ENCODE peak calls at places on chromosomes 4 and X, in five cellular contexts. J is A549, C is GM12878, X is K562, D is HepG2. U is an unnamed sample.

GRCh38 chrX:24294619-24295018 is 19.2 kb downstream of the SUPT20HL2 start:
- DNase-seq in J (no peak), X (no peak), C (no peak), D (no peak), U (peak)

GRCh38 chr4:69800599-69800998 is 40.2 kb upstream of the SULT1B1 start:
- DNase-seq in C (no peak), D (no peak), X (no peak), J (no peak), U (no peak)

GRCh38 chr4:99221980-99222379 is 2.9 kb upstream of the ADH6 start:
- DNase-seq in C (no peak), D (peak), X (no peak), J (no peak), U (no peak)

GRCh38 chr4:139740531-139741041 is 75.0 kb downstream of the MGST2 start:
- DNase-seq in J (peak), D (peak), X (no peak), C (no peak), U (peak)

GRCh38 chr4:135281230-135281629 is 1079.6 kb upstream of the PABPC4L start:
- DNase-seq in D (no peak), J (no peak), X (no peak), C (no peak), U (no peak)

GRCh38 chr4:56787380-56787779 is 34.1 kb downstream of the SPINK2 start:
- DNase-seq in X (no peak), C (no peak), J (no peak), D (no peak), U (no peak)

GRCh38 chr4:4460759-4461158 is 73.9 kb downstream of the NSG1 start:
- DNase-seq in X (no peak), D (no peak), J (no peak), C (no peak), U (no peak)

GRCh38 chrX:13669246-13669689 is 16.3 kb downstream of the TCEANC start:
- DNase-seq in X (peak), C (peak), D (peak), J (peak), U (peak)

DNA sequence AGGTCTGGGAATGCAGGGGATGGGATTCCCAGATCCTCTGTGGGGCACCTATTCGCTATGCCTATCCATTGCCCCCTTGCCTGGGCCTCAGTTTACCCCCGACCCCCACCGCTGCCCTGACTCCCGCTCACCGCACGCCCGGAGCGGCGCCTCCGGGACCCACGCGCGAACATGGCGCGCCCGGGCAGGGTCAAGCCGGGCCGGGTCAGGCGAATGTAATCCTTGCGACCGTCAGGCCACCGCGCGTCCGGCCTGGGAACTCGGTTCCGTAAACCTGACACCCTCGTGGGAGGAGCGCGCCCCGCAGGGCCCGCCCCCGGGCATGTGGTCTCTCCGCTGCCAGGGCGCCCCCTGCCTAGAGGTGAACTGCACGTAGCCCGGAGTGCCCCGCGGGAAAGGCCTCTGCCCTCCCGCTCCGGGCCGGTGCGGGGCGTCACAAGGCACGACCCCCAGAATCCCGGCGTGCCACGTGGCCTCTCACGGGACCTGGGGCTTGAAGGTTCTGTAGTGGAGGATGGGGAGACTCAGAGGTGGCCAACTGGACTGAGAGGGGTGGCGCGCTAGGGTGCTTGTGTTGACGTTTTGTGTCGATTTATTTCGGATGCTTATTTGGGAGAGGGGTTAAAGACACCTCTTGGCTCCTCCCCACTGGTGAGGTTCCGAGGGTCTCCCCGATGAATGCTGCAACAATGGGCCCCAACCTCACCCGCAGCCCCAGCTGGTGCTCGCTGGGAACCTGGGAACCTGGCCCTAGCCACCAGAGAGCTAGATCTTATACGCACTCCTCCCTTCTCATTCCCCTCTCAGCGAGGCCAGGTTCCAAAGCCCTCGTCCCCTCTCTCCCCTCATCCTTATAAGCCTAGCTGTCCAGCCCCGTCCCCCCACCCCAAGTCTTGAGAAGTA is at the start of gene PRICKLE3:
- DNase-seq in J (peak), D (peak), X (peak), C (no peak), U (peak)
- TF ChIP-seq POLR2A in J (peak), D (peak), X (peak), C (peak), U (peak)

GRCh38 chr4:16641971-16642370 is 256.5 kb downstream of the LDB2 start:
- DNase-seq in C (no peak), D (no peak), X (no peak), J (no peak), U (no peak)
- TF ChIP-seq MYC in C (no peak), D (no peak), X (no peak), J (no peak), U (no peak)

GRCh38 chr4:112714922-112715901 is 78.3 kb downstream of the LARP7 start:
- DNase-seq in X (no peak), J (no peak), D (no peak), C (no peak), U (no peak)

DNA sequence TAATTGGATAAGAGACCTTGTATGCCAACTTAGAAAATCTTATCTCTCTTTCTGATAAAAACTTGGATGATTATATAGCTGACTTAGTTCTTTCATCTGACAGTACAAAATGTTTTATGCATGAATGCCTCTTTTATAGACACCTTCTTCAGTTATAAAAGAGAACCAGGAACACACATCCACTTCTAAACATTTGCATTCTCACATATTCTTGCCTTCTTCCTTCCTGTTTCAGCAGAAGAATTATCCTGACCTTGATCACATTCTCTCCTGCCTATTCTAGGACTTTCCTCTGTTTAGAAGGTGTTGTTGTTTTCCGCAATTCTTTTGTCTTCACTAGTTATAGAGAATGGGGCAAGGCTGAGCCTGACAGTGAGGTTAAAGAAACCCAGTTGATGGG is 80.9 kb downstream of the LARP7 start:
- DNase-seq in X (no peak), D (no peak), C (no peak), J (no peak), U (no peak)
- TF ChIP-seq POLR2A in X (no peak), D (no peak), C (no peak), J (no peak), U (no peak)

GRCh38 chrX:26146024-26146423 is 7.9 kb downstream of the MAGEB18 start:
- DNase-seq in C (no peak), D (no peak), X (no peak), J (no peak), U (no peak)
- TF ChIP-seq MYC in C (no peak), D (no peak), X (no peak), J (no peak), U (no peak)

DNA sequence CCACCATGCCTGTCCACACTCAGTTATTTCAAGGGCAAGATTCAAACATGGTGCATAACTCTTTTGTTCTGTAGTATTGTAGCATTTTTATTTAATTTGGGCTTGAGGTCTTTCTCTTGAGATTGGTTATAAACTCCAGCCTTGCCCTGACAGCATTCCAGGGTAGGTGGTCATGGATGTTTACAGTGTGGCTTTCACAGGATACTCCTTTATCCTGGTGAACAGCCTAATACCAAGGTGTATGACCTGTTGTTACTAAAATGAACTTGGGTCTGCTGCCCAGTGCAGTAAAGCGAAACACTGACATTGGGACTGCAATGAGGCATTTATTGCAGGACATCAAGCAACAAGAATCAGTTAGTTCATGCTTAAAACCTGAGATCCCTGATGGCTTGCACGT is 434.8 kb downstream of the ANKRD50 start:
- DNase-seq in D (no peak), J (no peak), X (no peak), C (no peak), U (no peak)
- TF ChIP-seq POLR2A in D (no peak), J (no peak), X (no peak), C (no peak), U (no peak)

GRCh38 chrX:106178826-106179225 is 10.7 kb downstream of the PWWP3B start:
- DNase-seq in J (no peak), C (no peak), D (no peak), X (no peak), U (no peak)
- TF ChIP-seq MYC in J (no peak), C (no peak), D (no peak), X (no peak), U (no peak)

GRCh38 chr4:145938618-145939177 is at the start of gene ZNF827:
- DNase-seq in D (peak), J (no peak), X (no peak), C (peak), U (peak)
- TF ChIP-seq POLR2A in D (peak), J (peak), X (no peak), C (peak), U (no peak)

DNA sequence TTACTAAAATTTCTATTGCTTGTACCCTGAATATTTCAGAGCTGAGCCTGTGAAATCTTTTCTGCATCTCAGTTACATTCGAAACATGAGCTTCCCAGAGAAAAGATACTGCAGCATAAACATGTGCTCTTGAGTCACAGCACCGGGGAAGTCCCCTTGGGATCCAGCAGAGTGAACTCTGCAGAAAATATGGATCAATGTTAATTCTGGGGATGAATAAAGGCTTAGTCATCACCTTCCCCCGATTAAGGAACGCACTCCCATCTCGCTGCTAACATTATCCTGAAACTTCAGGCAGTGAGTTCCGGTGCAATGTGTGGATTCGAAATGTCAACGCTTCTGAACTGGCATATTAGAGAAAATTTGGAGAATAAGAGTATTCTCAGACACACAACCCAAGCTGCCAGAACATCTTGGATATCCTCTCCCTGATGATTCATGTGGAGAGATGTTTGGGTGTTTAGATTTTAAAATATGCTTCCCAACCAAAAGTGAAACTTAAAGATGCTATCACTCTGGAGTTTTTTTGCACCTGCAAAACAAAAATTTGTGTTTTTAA is 90.8 kb downstream of the IRF2 start:
- DNase-seq in D (peak), C (no peak), X (no peak), J (peak), U (no peak)
- TF ChIP-seq MYC in D (no peak), C (no peak), X (no peak), J (peak), U (no peak)